ENCODE peak calls at places on chromosome 1, in nine cellular contexts. V is fibroblast of mammary gland; Z is stimulated activated naive CD8-positive, alpha-beta T cell treated with anti-CD3 and anti-CD28 coated beads, Interleukin-15, Interleukin-2, amounts not matched to agents 100 U/mL and 50 U/mL, for 24 hours; F is HuH-7; G is RKO; W is HT1080; J is MM.1S; U is activated T-helper 1 cell treated with Interleukin-2 at 50 U/mL for 16 hours; E is CD8-positive, alpha-beta memory T cell. R is an unnamed sample.

GRCh38 chr1:46394108-46394871 is at the start of gene FAAH:
- DNase-seq in E (no peak), J (peak), G (peak), U (no peak), Z (peak), V (peak), W (no peak), F (peak), R (no peak)

GRCh38 chr1:20538760-20539551 is 13.4 kb upstream of the FAM43B start:
- DNase-seq in W (peak), U (no peak), Z (no peak), E (no peak), G (no peak), V (no peak), J (no peak), F (no peak), R (no peak)

GRCh38 chr1:165408518-165408917 is 36.4 kb downstream of the RXRG start:
- DNase-seq in Z (no peak), V (peak), G (peak), U (no peak), F (peak), J (peak), E (no peak), W (peak), R (peak)

GRCh38 chr1:8472668-8473067 is 154.8 kb downstream of the SLC45A1 start:
- DNase-seq in F (no peak), V (no peak), Z (peak), W (no peak), G (no peak), E (no peak), U (no peak), J (peak), R (no peak)

GRCh38 chr1:68321084-68321685 is 88.9 kb upstream of the WLS start:
- DNase-seq in V (no peak), W (peak), U (no peak), G (no peak), E (no peak), F (peak), Z (peak), J (no peak), R (peak)

GRCh38 chr1:213737398-213738040 is 250.3 kb upstream of the PROX1 start:
- DNase-seq in G (no peak), Z (no peak), V (no peak), E (no peak), W (no peak), J (no peak), U (no peak), F (peak), R (no peak)

GRCh38 chr1:103788377-103788776 is 38.7 kb downstream of the AMY1C start:
- DNase-seq in F (no peak), U (no peak), W (peak), Z (no peak), V (peak), E (no peak), G (peak), J (no peak), R (peak)

GRCh38 chr1:88867743-88868521 is 23.4 kb downstream of the GTF2B start:
- DNase-seq in Z (no peak), J (no peak), V (peak), E (no peak), F (no peak), G (peak), U (no peak), W (peak), R (no peak)

GRCh38 chr1:243924188-243924587 is 74.1 kb upstream of the AKT3 start:
- DNase-seq in F (no peak), E (no peak), Z (no peak), J (no peak), W (peak), U (no peak), V (peak), G (no peak), R (peak)

GRCh38 chr1:11187936-11188335 is 1.2 kb upstream of the ANGPTL7 start:
- DNase-seq in W (no peak), E (no peak), G (no peak), Z (no peak), U (no peak), J (no peak), F (no peak), V (no peak), R (no peak)

GRCh38 chr1:18581420-18581880 is 49.2 kb upstream of the PAX7 start:
- DNase-seq in J (peak), V (peak), G (peak), Z (peak), U (peak), W (no peak), E (no peak), F (peak), R (no peak)

GRCh38 chr1:118185083-118185899 is at the start of gene SPAG17:
- DNase-seq in W (no peak), V (peak), G (no peak), J (no peak), Z (peak), E (no peak), U (no peak), F (peak), R (peak)

GRCh38 chr1:117373932-117374331 is 6.7 kb downstream of the MAN1A2 start:
- DNase-seq in E (no peak), V (no peak), G (no peak), Z (no peak), W (no peak), U (no peak), F (no peak), J (no peak), R (no peak)

GRCh38 chr1:169869426-169869825 is 24.3 kb downstream of the SCYL3 start:
- DNase-seq in Z (no peak), G (no peak), V (no peak), W (no peak), E (no peak), U (no peak), J (no peak), F (no peak), R (no peak)

GRCh38 chr1:229991104-229991513 is 75.9 kb upstream of the GALNT2 start:
- DNase-seq in Z (no peak), W (no peak), V (no peak), G (no peak), J (no peak), U (no peak), E (no peak), F (no peak), R (no peak)

GRCh38 chr1:245598524-245599310 is 443.9 kb downstream of the KIF26B start:
- DNase-seq in W (no peak), J (no peak), G (no peak), Z (no peak), F (no peak), E (no peak), V (peak), U (no peak), R (no peak)

GRCh38 chr1:153991151-153991472 is 550 bp downstream of the RPS27 start:
- DNase-seq in Z (no peak), J (no peak), V (no peak), F (no peak), G (no peak), E (no peak), U (no peak), W (no peak), R (no peak)

GRCh38 chr1:234874291-234875288 is 254.0 kb downstream of the TOMM20 start:
- DNase-seq in Z (no peak), G (no peak), V (peak), W (no peak), E (no peak), F (no peak), U (no peak), J (no peak), R (no peak)

GRCh38 chr1:165330483-165330882 is 26.0 kb downstream of the LMX1A start:
- DNase-seq in E (no peak), W (no peak), G (no peak), V (no peak), U (no peak), J (no peak), F (no peak), Z (no peak), R (no peak)

GRCh38 chr1:27632387-27633297 is 2.3 kb downstream of the FGR start:
- DNase-seq in E (no peak), Z (peak), V (no peak), J (no peak), W (no peak), F (no peak), G (no peak), U (no peak), R (no peak)

GRCh38 chr1:2630498-2631135 is 2.2 kb downstream of the MMEL1 start:
- DNase-seq in J (no peak), G (no peak), Z (no peak), W (no peak), F (no peak), V (no peak), E (no peak), U (no peak), R (no peak)

GRCh38 chr1:67880056-67880601 is 46.9 kb upstream of the GNG12 start:
- DNase-seq in G (peak), J (no peak), W (peak), Z (no peak), F (no peak), E (no peak), V (peak), U (no peak), R (no peak)

GRCh38 chr1:111366256-111366655 is 61.3 kb downstream of the OVGP1 start:
- DNase-seq in Z (no peak), F (no peak), J (no peak), E (no peak), G (no peak), U (no peak), W (peak), V (peak), R (no peak)

GRCh38 chr1:67639336-67639735 is 45.7 kb upstream of the GADD45A start:
- DNase-seq in W (no peak), U (no peak), V (no peak), Z (no peak), F (no peak), G (no peak), J (no peak), E (no peak), R (no peak)

GRCh38 chr1:228039504-228039903 is 32.7 kb downstream of the WNT3A start:
- DNase-seq in W (no peak), E (no peak), F (no peak), V (no peak), U (no peak), J (no peak), G (no peak), Z (no peak), R (no peak)

GRCh38 chr1:107254306-107254705 is 113.5 kb downstream of the NTNG1 start:
- DNase-seq in J (no peak), U (no peak), F (no peak), W (no peak), V (no peak), G (no peak), Z (no peak), E (no peak), R (no peak)

GRCh38 chr1:192559115-192560006 is 16.2 kb upstream of the RGS1 start:
- DNase-seq in Z (no peak), U (no peak), V (peak), G (peak), J (no peak), E (no peak), F (no peak), W (peak), R (no peak)

GRCh38 chr1:229452956-229453801 is 19.3 kb upstream of the ACTA1 start:
- DNase-seq in U (no peak), E (no peak), F (no peak), Z (no peak), J (peak), G (peak), V (peak), W (no peak), R (peak)

GRCh38 chr1:46532498-46533178 is 18.8 kb downstream of the KNCN start:
- DNase-seq in Z (peak), E (peak), G (no peak), U (peak), J (peak), V (peak), F (peak), W (no peak), R (peak)

GRCh38 chr1:22778842-22779520 is 68.3 kb downstream of the EPHB2 start:
- DNase-seq in Z (no peak), G (no peak), J (no peak), U (no peak), E (no peak), F (no peak), V (no peak), W (no peak), R (no peak)

GRCh38 chr1:87950369-87950768 is 621.7 kb downstream of the LMO4 start:
- DNase-seq in F (no peak), E (no peak), Z (no peak), V (no peak), W (no peak), J (no peak), G (no peak), U (no peak), R (no peak)